ENCODE peak calls at places on chromosomes 16 and 17, in four cellular contexts. N, U, G and B are unnamed samples.

GRCh38 chr16:85777583-85778310 is 21.6 kb downstream of the EMC8 start:
- DNase-seq in G (no peak), U (no peak), N (no peak), B (no peak)

GRCh38 chr16:54487933-54488332 is 201.3 kb upstream of the IRX3 start:
- DNase-seq in U (peak), G (no peak), N (no peak), B (no peak)

GRCh38 chr16:49461517-49461951 is 87.9 kb downstream of the C16orf78 start:
- DNase-seq in G (no peak), N (no peak), U (no peak), B (no peak)

GRCh38 chr16:84443166-84443802 is 61.2 kb downstream of the MEAK7 start:
- DNase-seq in G (no peak), U (no peak), N (no peak), B (no peak)

GRCh38 chr17:6862122-6862521 is 30.6 kb upstream of the TEKT1 start:
- DNase-seq in U (no peak), N (no peak), G (no peak), B (no peak)

GRCh38 chr17:76752006-76752405 is 14.1 kb downstream of the MFSD11 start:
- DNase-seq in G (no peak), N (no peak), U (no peak), B (no peak)

GRCh38 chr16:56107944-56108583 is 83.2 kb upstream of the GNAO1 start:
- DNase-seq in N (no peak), G (no peak), U (no peak), B (no peak)

GRCh38 chr17:73957564-73957963 is 245.9 kb upstream of the RPL38 start:
- DNase-seq in G (no peak), N (no peak), U (no peak), B (peak)

GRCh38 chr16:11386791-11387546 is 41.7 kb downstream of the RMI2 start:
- DNase-seq in U (peak), G (no peak), N (no peak), B (peak)

GRCh38 chr16:9128346-9129342 is 37.2 kb downstream of the HAPSTR1 start:
- DNase-seq in U (no peak), N (no peak), G (no peak), B (no peak)

GRCh38 chr17:48125829-48126612 is 18.5 kb downstream of the SNX11 start:
- DNase-seq in N (no peak), G (no peak), U (no peak), B (no peak)

GRCh38 chr16:69286941-69287713 is 24.0 kb upstream of the VPS4A start:
- DNase-seq in N (no peak), G (no peak), U (peak), B (peak)

GRCh38 chr16:28875134-28876015 is 2.9 kb upstream of the ATP2A1 start:
- DNase-seq in U (no peak), N (no peak), G (no peak), B (peak)

GRCh38 chr16:26765087-26765486 is 301.6 kb upstream of the C16orf82 start:
- DNase-seq in N (no peak), U (no peak), G (no peak), B (peak)

GRCh38 chr17:7133424-7133823 is 18.8 kb upstream of the ASGR2 start:
- DNase-seq in N (peak), G (peak), U (peak), B (no peak)

GRCh38 chr16:85524630-85525463 is 88.3 kb upstream of the GSE1 start:
- DNase-seq in N (no peak), U (peak), G (no peak), B (peak)

GRCh38 chr17:75110307-75110937 is 653 bp downstream of the ARMC7 start:
- DNase-seq in N (no peak), G (no peak), U (peak), B (no peak)

GRCh38 chr17:34692932-34693331 is 113.5 kb downstream of the TMEM132E start:
- DNase-seq in G (no peak), U (no peak), N (no peak), B (no peak)

GRCh38 chr17:43755389-43755875 is 3.2 kb downstream of the SOST start:
- DNase-seq in U (peak), G (no peak), N (no peak), B (no peak)

GRCh38 chr17:45291170-45291805 is 25.5 kb downstream of the MAP3K14 start:
- DNase-seq in G (no peak), U (no peak), N (no peak), B (no peak)